ENCODE peak calls at places on chromosomes 16 and 17, in nine cellular contexts. J is cardiac muscle cell; U is fibroblast of lung; D is T-helper 17 cell; X is SJCRH30; V is CD8-positive, alpha-beta T cell; W is lower lobe of right lung; P is iPS DF 6.9; O is OCI-LY7. Z is an unnamed sample.
A peak's percentile ranks its signal among the peaks of the same experiment; 100 is the strongest.

GRCh38 chr16:72554935-72555334 is 383.0 kb upstream of the PMFBP1 start:
- DNase-seq in J (peak; percentile 24), O (no peak), U (no peak), X (no peak), W (no peak), P (no peak), V (no peak), D (no peak), Z (no peak)

GRCh38 chr17:7579001-7579838 is at the start of gene CD68:
- DNase-seq in D (no peak), P (no peak), U (peak; percentile 92), V (peak; percentile 24), X (peak; percentile 43), J (peak; percentile 93), O (peak; percentile 84), W (peak; percentile 80), Z (no peak)

GRCh38 chr17:82338858-82339633 is 5.5 kb upstream of the SECTM1 start:
- DNase-seq in W (no peak), P (no peak), J (peak; percentile 70), X (peak; percentile 98), U (peak; percentile 60), O (no peak), D (no peak), V (no peak), Z (no peak)

GRCh38 chr16:12339686-12340085 is 363.2 kb downstream of the SNX29 start:
- DNase-seq in O (no peak), D (no peak), P (no peak), V (no peak), U (no peak), X (no peak), W (no peak), J (no peak), Z (no peak)

GRCh38 chr16:88561485-88562369 is 8.5 kb upstream of the ZC3H18 start:
- DNase-seq in V (peak; percentile 38), X (peak; percentile 57), J (peak; percentile 65), U (peak; percentile 63), P (no peak), D (peak; percentile 28), O (peak; percentile 62), W (peak; percentile 61), Z (no peak)

GRCh38 chr16:3282103-3282746 is 1.1 kb upstream of the ZNF263 start:
- DNase-seq in O (no peak), V (no peak), D (no peak), W (no peak), X (peak; percentile 85), P (no peak), J (peak; percentile 79), U (no peak), Z (no peak)

GRCh38 chr17:50661795-50662391 is 27.2 kb downstream of the ABCC3 start:
- DNase-seq in X (peak; percentile 31), V (no peak), J (peak; percentile 84), U (peak; percentile 89), D (no peak), P (no peak), W (peak; percentile 64), O (peak; percentile 9), Z (no peak)

GRCh38 chr16:59341368-59341767 is 607.3 kb upstream of the GOT2 start:
- DNase-seq in U (no peak), V (no peak), X (peak; percentile 90), J (no peak), O (no peak), D (no peak), W (no peak), P (no peak), Z (no peak)

GRCh38 chr16:88274847-88275246 is 107.9 kb upstream of the ZNF469 start:
- DNase-seq in U (peak; percentile 33), O (no peak), P (no peak), W (no peak), V (no peak), D (no peak), J (peak; percentile 58), X (no peak), Z (no peak)

GRCh38 chr16:24810951-24811843 is 34.6 kb upstream of the SLC5A11 start:
- DNase-seq in J (no peak), W (no peak), X (no peak), P (no peak), O (no peak), U (no peak), V (no peak), D (no peak), Z (no peak)

GRCh38 chr16:10202650-10203049 is 20.4 kb upstream of the GRIN2A start:
- DNase-seq in V (no peak), J (no peak), U (no peak), X (peak; percentile 2), O (no peak), D (no peak), P (no peak), W (no peak), Z (no peak)

GRCh38 chr17:4852504-4853075 is 19.4 kb downstream of the MINK1 start:
- DNase-seq in X (peak; percentile 30), J (peak; percentile 56), U (peak; percentile 41), W (no peak), O (no peak), P (no peak), V (no peak), D (no peak), Z (no peak)

GRCh38 chr16:50478773-50479149 is 69.4 kb upstream of the NKD1 start:
- DNase-seq in V (no peak), X (no peak), O (no peak), W (no peak), U (no peak), D (no peak), P (no peak), J (no peak), Z (no peak)

GRCh38 chr17:81528384-81528650 is 140 bp downstream of the FSCN2 start:
- DNase-seq in J (no peak), P (no peak), D (no peak), V (no peak), W (no peak), O (no peak), X (no peak), U (no peak), Z (no peak)

GRCh38 chr16:57087003-57087402 is 5.4 kb upstream of the CPNE2 start:
- DNase-seq in O (peak; percentile 86), V (no peak), X (no peak), J (no peak), U (no peak), W (no peak), P (no peak), D (no peak), Z (no peak)

GRCh38 chr17:16352303-16352837 is 899 bp downstream of the CENPV start:
- DNase-seq in O (peak; percentile 51), P (no peak), D (peak; percentile 14), J (peak; percentile 35), W (no peak), X (peak; percentile 88), V (peak; percentile 7), U (peak; percentile 36), Z (no peak)

GRCh38 chr17:37082985-37083384 is 134.2 kb downstream of the AATF start:
- DNase-seq in O (no peak), J (no peak), U (no peak), V (no peak), P (no peak), W (no peak), X (no peak), D (no peak), Z (no peak)

GRCh38 chr17:56966277-56966676 is 5.4 kb upstream of the COIL start:
- DNase-seq in U (no peak), P (no peak), V (no peak), J (no peak), D (no peak), O (no peak), W (no peak), X (no peak), Z (no peak)

GRCh38 chr16:23058576-23058975 is 90.7 kb downstream of the USP31 start:
- DNase-seq in U (no peak), W (no peak), V (no peak), O (no peak), X (no peak), P (no peak), J (no peak), D (no peak), Z (no peak)

DNA sequence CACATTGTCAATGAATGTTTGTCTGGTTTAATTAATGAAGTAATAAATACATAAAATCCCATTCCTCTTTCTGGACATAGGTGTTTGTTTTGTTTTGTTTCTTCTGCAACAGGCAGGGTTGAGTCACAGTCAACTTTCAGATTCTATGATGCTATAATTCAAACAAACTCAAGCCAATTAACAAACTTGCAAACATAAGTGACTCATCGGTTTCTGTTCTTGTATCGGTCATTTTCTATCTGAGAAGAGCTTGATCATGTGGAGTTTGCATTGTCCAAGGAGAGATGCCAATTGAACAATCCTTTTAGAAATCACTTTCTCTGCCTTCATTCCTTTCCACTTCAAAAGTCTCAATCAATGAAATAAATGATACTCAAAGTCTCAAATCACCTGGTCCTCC is 294.2 kb upstream of the C16orf82 start:
- DNase-seq in J (no peak), P (no peak), W (no peak), U (no peak), X (no peak), D (no peak), O (no peak), V (no peak), Z (no peak)
- H3K9me3 ChIP-seq in J (no peaks in the 10 kb centered on the region), P (no peaks in the 10 kb centered on the region), W (no peaks in the 10 kb centered on the region), U (no peaks in the 10 kb centered on the region), X (no peaks in the 10 kb centered on the region), D (no peaks in the 10 kb centered on the region), O (no peaks in the 10 kb centered on the region), V (no peaks in the 10 kb centered on the region), Z (no peaks in the 10 kb centered on the region)

GRCh38 chr17:27157898-27158297 is 136.0 kb upstream of the WSB1 start:
- DNase-seq in W (no peak), P (no peak), O (no peak), J (no peak), U (no peak), X (no peak), V (no peak), D (no peak), Z (no peak)
- H3K9me3 ChIP-seq in W (no peaks in the 10 kb centered on the region), P (peaks cover 23% of the 10 kb centered on the region), O (no peaks in the 10 kb centered on the region), J (no peaks in the 10 kb centered on the region), U (no peaks in the 10 kb centered on the region), X (peaks cover 5% of the 10 kb centered on the region), V (no peaks in the 10 kb centered on the region), D (no peaks in the 10 kb centered on the region), Z (no peaks in the 10 kb centered on the region)

DNA sequence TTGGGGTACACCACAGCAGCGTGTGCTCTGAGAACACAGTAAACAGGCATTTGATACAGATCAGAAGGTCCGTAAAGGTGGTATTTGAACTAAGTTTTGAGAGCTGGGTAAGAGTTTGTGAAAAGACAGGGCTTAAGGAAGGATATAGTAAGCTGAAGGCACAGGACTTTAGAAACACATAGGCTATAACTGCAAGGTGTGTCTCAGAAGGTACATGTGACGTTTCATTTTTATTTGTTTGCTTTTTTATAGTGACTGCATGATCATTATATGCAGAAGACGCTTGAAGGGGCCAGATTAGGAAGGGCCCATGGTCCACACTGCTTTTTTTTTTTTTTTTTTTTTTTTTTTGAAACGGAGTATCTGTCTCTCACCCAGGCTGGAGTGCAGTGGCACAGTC is 644.6 kb downstream of the WWOX start:
- DNase-seq in P (no peak), X (no peak), D (no peak), W (no peak), J (no peak), U (no peak), V (no peak), O (no peak), Z (no peak)
- H3K9me3 ChIP-seq in P (no peaks in the 10 kb centered on the region), X (no peaks in the 10 kb centered on the region), D (no peaks in the 10 kb centered on the region), W (no peaks in the 10 kb centered on the region), J (no peaks in the 10 kb centered on the region), U (no peaks in the 10 kb centered on the region), V (no peaks in the 10 kb centered on the region), O (no peaks in the 10 kb centered on the region), Z (no peaks in the 10 kb centered on the region)

DNA sequence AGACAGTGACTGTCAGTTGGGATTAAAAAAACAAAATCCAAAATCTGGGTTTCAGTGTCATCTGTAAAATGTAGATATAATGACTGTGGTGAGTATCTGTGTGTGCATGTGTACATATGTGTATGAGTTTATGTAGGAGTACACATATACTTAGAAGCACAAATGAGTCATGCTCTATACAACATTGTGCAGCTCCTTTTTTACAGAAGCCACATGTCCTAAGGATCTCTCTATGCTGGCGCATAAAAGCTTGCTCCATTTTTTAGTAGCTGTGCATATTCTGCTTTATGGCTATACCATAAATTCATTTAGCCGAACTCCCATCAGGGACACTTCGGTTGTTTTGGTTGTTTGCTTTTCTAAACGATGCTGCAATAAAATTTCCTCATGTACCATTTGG is 125.2 kb upstream of the EEF2KMT start:
- DNase-seq in O (no peak), J (no peak), P (no peak), U (no peak), D (no peak), W (no peak), V (no peak), X (no peak), Z (no peak)
- H3K9me3 ChIP-seq in O (no peaks in the 10 kb centered on the region), J (no peaks in the 10 kb centered on the region), P (no peaks in the 10 kb centered on the region), U (no peaks in the 10 kb centered on the region), D (no peaks in the 10 kb centered on the region), W (no peaks in the 10 kb centered on the region), V (no peaks in the 10 kb centered on the region), X (no peaks in the 10 kb centered on the region), Z (no peaks in the 10 kb centered on the region)

Z was measured in NT2/D1.